ENCODE peak calls at places on chromosomes 7 and 10, in four cellular contexts. U, G, C and P are unnamed samples.

GRCh38 chr7:155741061-155741460 is 71.2 kb downstream of the SHH start:
- DNase-seq in U (no peak), G (no peak), C (no peak), P (no peak)

GRCh38 chr7:40516376-40516775 is 381.6 kb downstream of the SUGCT start:
- DNase-seq in U (no peak), G (no peak), C (peak; percentile 53), P (no peak)

GRCh38 chr7:97043281-97043680 is 18.6 kb upstream of the DLX5 start:
- DNase-seq in U (no peak), G (no peak), C (no peak), P (no peak)

GRCh38 chr7:100021297-100021696 is 5.9 kb downstream of the ZKSCAN1 start:
- DNase-seq in U (no peak), G (no peak), C (no peak), P (no peak)

GRCh38 chr10:79328737-79329504 is 18.3 kb upstream of the PPIF start:
- DNase-seq in U (peak; percentile 14), G (no peak), C (no peak), P (no peak)

GRCh38 chr7:55733584-55733983 is 129.0 kb downstream of the SEPTIN14 start:
- DNase-seq in U (no peak), G (no peak), C (no peak), P (peak; percentile 5)

GRCh38 chr7:143882611-143883078 is 19.3 kb downstream of the TCAF1 start:
- DNase-seq in U (peak; percentile 81), G (peak; percentile 93), C (peak; percentile 56), P (peak; percentile 23)

GRCh38 chr10:110395350-110396283 is 90.9 kb upstream of the SMNDC1 start:
- DNase-seq in U (no peak), G (no peak), C (peak; percentile 88), P (peak; percentile 96)

GRCh38 chr7:50662059-50662689 is 97.0 kb upstream of the DDC start:
- DNase-seq in U (no peak), G (no peak), C (no peak), P (no peak)

GRCh38 chr10:48898426-48898825 is 41.2 kb downstream of the LRRC18 start:
- DNase-seq in U (no peak), G (no peak), C (no peak), P (no peak)

GRCh38 chr7:48992816-48993215 is 68.5 kb downstream of the CDC14C start:
- DNase-seq in U (no peak), G (no peak), C (no peak), P (no peak)

GRCh38 chr10:123081896-123082295 is 53.9 kb upstream of the HMX3 start:
- DNase-seq in U (no peak), G (no peak), C (no peak), P (no peak)

GRCh38 chr10:12819071-12819470 is 182.4 kb downstream of the CCDC3 start:
- DNase-seq in U (no peak), G (no peak), C (no peak), P (no peak)

GRCh38 chr7:157506268-157506667 is 169.5 kb downstream of the DNAJB6 start:
- DNase-seq in U (no peak), G (no peak), C (no peak), P (no peak)

GRCh38 chr7:118583651-118584050 is 359.1 kb downstream of the ANKRD7 start:
- DNase-seq in U (no peak), G (no peak), C (no peak), P (no peak)

GRCh38 chr10:13614530-13615332 is 28.0 kb downstream of the PRPF18 start:
- DNase-seq in U (no peak), G (no peak), C (peak; percentile 34), P (peak; percentile 56)

GRCh38 chr7:99831595-99831994 is 3.8 kb downstream of the CYP3A43 start:
- DNase-seq in U (no peak), G (no peak), C (no peak), P (no peak)

GRCh38 chr7:8433477-8434289 is at the start of gene NXPH1:
- DNase-seq in U (no peak), G (peak; percentile 48), C (no peak), P (no peak)

GRCh38 chr10:44513592-44513991 is 128.7 kb upstream of the CXCL12 start:
- DNase-seq in U (no peak), G (no peak), C (no peak), P (no peak)
- TF ChIP-seq CTCF in U (no peak), G (peak; percentile 25), C (peak; percentile 21), P (no peak)

GRCh38 chr10:44864042-44864436 is 47.1 kb upstream of the TMEM72 start:
- DNase-seq in U (no peak), G (no peak), C (peak; percentile 18), P (no peak)
- H3K4me3 ChIP-seq in U (peak overlapping the region; percentile 59), G (no peak overlapping the region), C (peak overlapping the region; percentile 61), P (no peak overlapping the region)

GRCh38 chr7:1360521-1360971 is 98.7 kb downstream of the MICALL2 start:
- DNase-seq in U (no peak), G (no peak), C (no peak), P (no peak)
- TF ChIP-seq CTCF in U (no peak), G (no peak), C (no peak), P (no peak)

GRCh38 chr10:125124114-125124486 is 36.3 kb downstream of the CTBP2 start:
- DNase-seq in U (no peak), G (no peak), C (no peak), P (no peak)
- H3K4me3 ChIP-seq in U (peak overlapping the region; percentile 16), G (no peak overlapping the region), C (peak overlapping the region; percentile 23), P (no peak overlapping the region)

GRCh38 chr7:128875523-128875948 is 12.9 kb downstream of the ATP6V1F start:
- DNase-seq in U (no peak), G (no peak), C (no peak), P (no peak)

GRCh38 chr7:128876978-128877755 is 14.5 kb downstream of the ATP6V1F start:
- DNase-seq in U (no peak), G (no peak), C (no peak), P (no peak)

GRCh38 chr7:128876127-128876526 is 13.5 kb downstream of the ATP6V1F start:
- DNase-seq in U (no peak), G (no peak), C (no peak), P (no peak)

GRCh38 chr7:128877756-128878120 is 15.1 kb downstream of the ATP6V1F start:
- DNase-seq in U (no peak), G (no peak), C (no peak), P (no peak)

DNA sequence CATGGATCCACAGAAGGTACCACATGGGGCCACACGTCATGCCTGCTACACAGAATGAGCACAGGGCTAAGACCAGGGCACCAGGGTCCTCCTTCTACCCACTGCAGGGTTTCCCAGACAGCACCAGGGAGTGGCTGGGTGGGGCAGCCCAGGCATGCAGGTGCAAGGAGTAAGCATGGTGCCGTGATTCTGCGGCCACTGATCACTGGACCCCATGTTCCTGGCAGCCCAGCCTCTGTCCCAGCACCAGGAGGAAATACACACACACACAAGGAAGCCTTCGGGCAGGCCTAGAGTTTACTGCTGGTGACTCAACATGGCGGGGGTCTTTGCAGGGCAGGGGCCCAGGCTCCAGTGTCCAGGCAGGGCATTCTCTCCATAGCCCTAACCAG is 13.9 kb downstream of the ATP6V1F start:
- DNase-seq in U (no peak), G (no peak), C (no peak), P (no peak)
- TF ChIP-seq CTCF in U (no peak), G (no peak), C (no peak), P (no peak)

GRCh38 chr10:119502618-119503155 is 39.8 kb downstream of the RGS10 start:
- DNase-seq in U (no peak), G (no peak), C (no peak), P (no peak)

GRCh38 chr10:119503821-119504220 is 38.7 kb downstream of the RGS10 start:
- DNase-seq in U (no peak), G (peak; percentile 73), C (no peak), P (no peak)

GRCh38 chr10:119505588-119506315 is 36.8 kb downstream of the RGS10 start:
- DNase-seq in U (no peak), G (no peak), C (no peak), P (no peak)

GRCh38 chr10:119505131-119505551 is 37.4 kb downstream of the RGS10 start:
- DNase-seq in U (peak; percentile 33), G (no peak), C (no peak), P (peak; percentile 51)

DNA sequence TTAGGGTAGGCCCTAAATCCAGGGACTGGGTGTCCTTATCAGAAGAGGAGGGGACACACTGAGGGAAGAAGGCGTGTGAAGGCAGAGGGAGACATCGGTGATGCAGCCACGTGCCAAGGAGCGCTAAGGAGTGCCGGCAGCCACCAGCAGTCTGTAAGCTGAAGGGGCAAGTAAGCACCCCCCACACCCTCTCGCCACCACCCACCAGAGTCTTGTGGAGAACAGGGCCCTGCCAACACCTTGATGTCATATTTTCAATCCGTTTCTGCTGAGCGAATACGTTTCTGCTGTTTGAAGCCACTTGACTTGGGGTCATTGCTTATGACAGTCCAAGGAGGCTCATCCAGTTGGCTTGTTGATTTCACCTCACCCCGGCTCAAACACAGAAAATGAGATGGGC is 37.9 kb downstream of the RGS10 start:
- DNase-seq in U (no peak), G (no peak), C (no peak), P (no peak)
- H3K4me3 ChIP-seq in U (no peak overlapping the region), G (no peak overlapping the region), C (no peak overlapping the region), P (no peak overlapping the region)

DNA sequence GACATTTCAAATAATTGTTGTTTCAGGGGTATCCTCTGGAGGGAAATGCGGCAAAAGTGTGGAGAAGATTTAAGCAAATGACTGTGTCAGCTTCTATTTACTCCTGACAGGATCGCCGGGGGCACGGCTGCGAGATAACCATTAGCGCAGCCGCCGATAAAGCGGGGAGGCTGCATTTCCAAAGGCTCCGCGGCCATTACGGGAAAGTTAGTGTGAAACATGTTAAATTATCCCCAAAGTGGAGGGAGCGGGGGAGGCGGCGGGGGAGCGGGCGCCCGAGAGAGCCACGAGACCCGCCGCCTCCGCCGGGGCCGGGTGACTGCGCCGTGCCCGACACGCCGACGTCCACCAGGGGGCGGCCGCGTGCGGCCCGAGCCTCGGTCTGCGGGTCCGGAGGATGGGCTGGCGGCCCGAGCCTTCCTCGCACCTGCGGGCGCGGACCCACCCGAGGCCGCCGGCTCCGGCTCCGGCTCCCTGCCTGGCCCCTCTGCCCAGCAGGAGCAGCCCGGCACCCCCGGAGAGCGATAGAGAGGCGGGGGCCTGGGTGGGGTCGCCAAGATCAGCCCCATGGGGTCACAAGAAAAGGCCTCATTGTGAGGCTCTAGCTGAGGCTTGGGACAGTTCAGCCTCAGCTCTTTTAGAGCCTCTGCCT is 74.4 kb upstream of the PAX2 start:
- DNase-seq in U (no peak), G (no peak), C (no peak), P (no peak)
- TF ChIP-seq CTCF in U (peak; percentile 68), G (peak; percentile 83), C (peak; percentile 31), P (peak; percentile 43)

GRCh38 chr10:103193820-103194529 is 903 bp upstream of the NT5C2 start:
- DNase-seq in U (no peak), G (no peak), C (no peak), P (peak; percentile 36)
- H3K4me3 ChIP-seq in U (peak overlapping the region; percentile 94), G (no peak overlapping the region), C (peak overlapping the region; percentile 53), P (no peak overlapping the region)